ENCODE peak calls at places on chromosomes 6 and 20, in nine cellular contexts. Q is HAP-1; K is CD8-positive, alpha-beta memory T cell; E is hepatocyte; C is NT2/D1; M is adipocyte; I is stomach; S is tibial nerve; L is CD4-positive, alpha-beta memory T cell. J is an unnamed sample. For H3K36me3 and H3K4me1, the result is how much of the 10 kb centered on the place peaks cover.

GRCh38 chr6:146670161-146670560 is 71.4 kb downstream of the ADGB start:
- DNase-seq in L (no peak), K (no peak), M (no peak), I (no peak), S (no peak), Q (no peak), C (no peak), E (no peak), J (no peak)

GRCh38 chr6:103036846-103037245 is 1643.3 kb downstream of the GRIK2 start:
- DNase-seq in K (no peak), I (no peak), S (no peak), Q (no peak), L (no peak), E (no peak), C (no peak), M (no peak), J (no peak)

GRCh38 chr20:58480455-58481356 is 34.5 kb downstream of the APCDD1L start:
- DNase-seq in I (no peak), S (no peak), Q (no peak), C (no peak), K (no peak), M (no peak), E (no peak), L (no peak), J (no peak)

GRCh38 chr6:99790679-99791078 is 184.0 kb downstream of the PRDM13 start:
- DNase-seq in I (no peak), Q (no peak), L (no peak), C (no peak), S (no peak), E (no peak), M (peak), K (no peak), J (no peak)

GRCh38 chr6:167824591-167825041 is 2.1 kb upstream of the AFDN start:
- DNase-seq in I (no peak), K (no peak), S (no peak), C (no peak), L (no peak), E (no peak), M (peak), Q (no peak), J (no peak)

GRCh38 chr6:20564269-20564668 is 30.0 kb downstream of the CDKAL1 start:
- DNase-seq in I (no peak), S (no peak), K (peak), Q (no peak), M (peak), L (no peak), E (no peak), C (no peak), J (no peak)

GRCh38 chr6:37525460-37526357 is 26.0 kb upstream of the CCDC167 start:
- DNase-seq in C (no peak), M (peak), K (no peak), Q (no peak), L (no peak), S (no peak), I (no peak), E (peak), J (no peak)

GRCh38 chr6:13472976-13473645 is 14.3 kb downstream of the GFOD1 start:
- DNase-seq in I (no peak), S (no peak), Q (no peak), C (no peak), K (no peak), M (no peak), E (no peak), L (no peak), J (no peak)

GRCh38 chr20:46400828-46401477 is 5.5 kb downstream of the ELMO2 start:
- DNase-seq in I (no peak), C (no peak), S (no peak), Q (no peak), E (peak), L (peak), K (peak), M (peak), J (no peak)

GRCh38 chr20:58078741-58079522 is 149.5 kb downstream of the ANKRD60 start:
- DNase-seq in M (peak), E (no peak), C (no peak), L (no peak), S (no peak), Q (no peak), I (no peak), K (no peak), J (no peak)

GRCh38 chr6:134016558-134016814 is 35.9 kb downstream of the SLC2A12 start:
- DNase-seq in S (no peak), K (no peak), E (no peak), Q (no peak), L (no peak), C (no peak), I (no peak), M (no peak), J (no peak)

GRCh38 chr6:166989427-166990034 is 9.7 kb upstream of the CEP43 start:
- DNase-seq in I (no peak), M (peak), E (peak), Q (no peak), L (peak), S (no peak), C (no peak), K (peak), J (peak)

GRCh38 chr6:2754396-2754795 is 3.7 kb upstream of the MYLK4 start:
- DNase-seq in I (no peak), Q (no peak), S (no peak), L (no peak), C (no peak), K (no peak), E (no peak), M (no peak), J (no peak)

GRCh38 chr6:144149894-144150672 is at the start of gene STX11:
- DNase-seq in S (peak), E (peak), M (peak), Q (peak), L (peak), K (peak), C (no peak), I (peak), J (peak)

GRCh38 chr6:140319209-140319608 is 944.8 kb upstream of the CITED2 start:
- DNase-seq in L (no peak), E (peak), C (no peak), S (no peak), M (peak), I (no peak), K (no peak), Q (peak), J (no peak)

GRCh38 chr6:111583986-111584385 is 21.7 kb downstream of the TRAF3IP2 start:
- DNase-seq in E (no peak), S (no peak), I (no peak), Q (no peak), L (no peak), C (no peak), K (no peak), M (no peak), J (no peak)

GRCh38 chr6:157307661-157308060 is 15.7 kb downstream of the TMEM242 start:
- DNase-seq in C (no peak), E (no peak), K (no peak), S (no peak), M (no peak), I (no peak), Q (no peak), L (no peak), J (no peak)

GRCh38 chr6:49582529-49582928 is 32.1 kb downstream of the C6orf141 start:
- DNase-seq in K (no peak), C (no peak), I (no peak), E (no peak), L (no peak), M (no peak), S (no peak), Q (no peak), J (no peak)

GRCh38 chr6:157597461-157598312 is 216.7 kb downstream of the ZDHHC14 start:
- DNase-seq in C (no peak), L (no peak), Q (peak), M (peak), E (peak), I (peak), S (peak), K (no peak), J (peak)

DNA sequence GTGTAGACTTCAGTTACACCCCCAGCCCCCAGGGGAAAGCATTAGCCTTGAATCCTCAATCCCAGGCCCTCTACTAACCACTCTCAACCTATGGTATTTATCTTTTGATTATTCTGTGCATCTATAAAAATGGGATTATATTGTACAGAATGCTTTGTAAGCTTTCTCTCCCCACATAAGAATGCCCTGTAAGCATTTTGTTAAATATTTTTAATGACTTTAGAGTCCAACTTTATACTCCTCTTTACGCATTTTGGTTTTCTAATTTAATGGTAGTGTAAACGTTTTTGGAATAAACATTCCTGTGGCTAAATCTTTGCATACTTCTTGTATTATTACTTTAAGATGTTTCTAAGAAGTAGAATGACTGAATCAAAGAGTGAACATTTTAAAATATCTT is 35.4 kb downstream of the FBXO9 start:
- DNase-seq in Q (peak), C (no peak), S (no peak), K (no peak), L (no peak), E (no peak), I (no peak), M (peak), J (no peak)
- H3K36me3 ChIP-seq in Q (under half), C (under half), S (under half), K (under half), L (under half), E (under half), I (half or more), M (half or more), J (under half)

GRCh38 chr20:11459090-11459877 is 458.4 kb upstream of the BTBD3 start:
- DNase-seq in L (no peak), E (no peak), K (no peak), S (no peak), I (no peak), C (no peak), M (peak), Q (no peak), J (no peak)

GRCh38 chr20:11452326-11452725 is 465.4 kb upstream of the BTBD3 start:
- DNase-seq in I (no peak), C (no peak), E (no peak), Q (no peak), M (peak), S (no peak), L (no peak), K (no peak), J (no peak)

GRCh38 chr20:11454966-11455799 is 462.5 kb upstream of the BTBD3 start:
- DNase-seq in L (no peak), S (no peak), Q (peak), C (no peak), E (peak), M (peak), K (no peak), I (no peak), J (no peak)

GRCh38 chr20:11453430-11453829 is 464.3 kb upstream of the BTBD3 start:
- DNase-seq in L (no peak), M (peak), K (no peak), Q (no peak), S (no peak), E (no peak), I (no peak), C (no peak), J (no peak)

GRCh38 chr20:11457476-11457875 is 460.2 kb upstream of the BTBD3 start:
- DNase-seq in I (no peak), L (no peak), Q (no peak), E (no peak), S (no peak), C (no peak), K (no peak), M (no peak), J (no peak)
- H3K4me1 ChIP-seq in I (under half), L (under half), Q (under half), E (under half), S (under half), C (under half), K (under half), M (under half), J (under half)

GRCh38 chr6:107110200-107110599 is 5.1 kb downstream of the BEND3 start:
- DNase-seq in E (no peak), I (no peak), M (no peak), C (no peak), L (no peak), S (no peak), Q (no peak), K (no peak), J (no peak)
- H3K36me3 ChIP-seq in E (under half), I (under half), M (under half), C (under half), L (under half), S (under half), Q (under half), K (under half), J (under half)

DNA sequence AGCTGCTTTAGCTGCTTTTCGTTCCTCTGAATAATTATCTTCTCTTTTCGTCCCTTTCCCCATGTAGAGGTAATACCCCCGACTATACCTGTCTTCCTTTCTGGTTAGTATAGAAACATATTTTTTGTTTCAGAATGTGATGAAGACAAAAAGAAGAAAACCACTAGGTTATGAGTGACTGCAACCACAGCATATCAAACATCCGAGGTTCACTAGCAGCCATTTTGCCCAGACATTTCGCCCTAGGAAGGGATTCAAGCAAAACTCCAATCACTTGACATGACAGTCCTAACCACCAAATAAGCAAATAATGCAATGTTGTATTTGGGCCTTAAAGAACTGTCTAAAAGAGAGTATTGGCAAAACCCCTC is 9.4 kb downstream of the SNX5 start:
- DNase-seq in E (no peak), Q (no peak), S (no peak), M (no peak), K (no peak), I (no peak), C (no peak), L (no peak), J (no peak)
- H3K4me1 ChIP-seq in E (half or more), Q (under half), S (half or more), M (half or more), K (half or more), I (half or more), C (under half), L (half or more), J (under half)

GRCh38 chr6:84003140-84003539 is 30.4 kb upstream of the MRAP2 start:
- DNase-seq in E (no peak), Q (no peak), K (no peak), C (no peak), S (no peak), M (no peak), L (no peak), I (no peak), J (no peak)

GRCh38 chr6:84002226-84002625 is 31.3 kb upstream of the MRAP2 start:
- DNase-seq in I (no peak), Q (no peak), M (no peak), S (no peak), E (no peak), L (no peak), C (no peak), K (no peak), J (no peak)

GRCh38 chr6:84001119-84001518 is 32.5 kb upstream of the MRAP2 start:
- DNase-seq in I (no peak), Q (no peak), C (no peak), L (no peak), K (no peak), M (no peak), E (no peak), S (no peak), J (no peak)

DNA sequence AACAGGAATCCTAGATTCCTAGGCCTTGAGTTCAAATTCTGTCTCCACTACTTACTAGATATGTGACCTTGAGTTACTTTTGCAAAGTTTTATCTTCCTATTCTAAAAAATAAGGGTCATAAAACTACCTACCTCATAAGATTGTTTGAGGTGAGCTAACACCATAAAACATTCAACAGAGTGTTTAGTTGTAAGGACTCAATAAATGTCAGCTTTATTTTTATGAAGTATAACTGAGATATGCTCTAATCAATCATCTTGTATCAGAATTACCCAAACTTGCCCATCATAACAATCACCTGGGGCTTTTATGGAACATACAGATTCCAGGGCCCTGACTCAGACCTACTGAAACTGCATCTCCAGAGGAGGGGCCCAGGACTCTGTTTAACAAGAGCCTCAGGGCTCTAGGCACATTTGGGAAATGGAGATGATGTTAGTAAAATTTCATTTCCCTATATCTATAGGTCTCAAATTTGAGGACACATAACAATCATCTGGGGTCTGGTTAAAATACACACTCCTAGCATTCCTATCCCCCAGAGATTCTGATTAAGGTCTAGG is 35.5 kb upstream of the MRAP2 start:
- DNase-seq in L (no peak), I (no peak), E (no peak), K (no peak), S (no peak), C (no peak), M (no peak), Q (no peak), J (no peak)
- H3K36me3 ChIP-seq in L (under half), I (under half), E (under half), K (under half), S (under half), C (under half), M (under half), Q (under half), J (under half)

GRCh38 chr6:108580645-108581044 is 19.9 kb downstream of the FOXO3 start:
- DNase-seq in Q (peak), I (no peak), E (no peak), S (no peak), L (no peak), K (no peak), M (no peak), C (no peak), J (no peak)

GRCh38 chr6:108581932-108582500 is 21.3 kb downstream of the FOXO3 start:
- DNase-seq in S (no peak), E (no peak), C (no peak), Q (no peak), K (no peak), M (no peak), L (no peak), I (no peak), J (no peak)

GRCh38 chr6:108578595-108579038 is 17.9 kb downstream of the FOXO3 start:
- DNase-seq in M (peak), I (no peak), C (no peak), K (no peak), S (no peak), E (peak), L (no peak), Q (no peak), J (no peak)

GRCh38 chr6:108582618-108583017 is 21.9 kb downstream of the FOXO3 start:
- DNase-seq in C (no peak), S (no peak), I (no peak), K (no peak), E (no peak), Q (no peak), L (no peak), M (no peak), J (no peak)

DNA sequence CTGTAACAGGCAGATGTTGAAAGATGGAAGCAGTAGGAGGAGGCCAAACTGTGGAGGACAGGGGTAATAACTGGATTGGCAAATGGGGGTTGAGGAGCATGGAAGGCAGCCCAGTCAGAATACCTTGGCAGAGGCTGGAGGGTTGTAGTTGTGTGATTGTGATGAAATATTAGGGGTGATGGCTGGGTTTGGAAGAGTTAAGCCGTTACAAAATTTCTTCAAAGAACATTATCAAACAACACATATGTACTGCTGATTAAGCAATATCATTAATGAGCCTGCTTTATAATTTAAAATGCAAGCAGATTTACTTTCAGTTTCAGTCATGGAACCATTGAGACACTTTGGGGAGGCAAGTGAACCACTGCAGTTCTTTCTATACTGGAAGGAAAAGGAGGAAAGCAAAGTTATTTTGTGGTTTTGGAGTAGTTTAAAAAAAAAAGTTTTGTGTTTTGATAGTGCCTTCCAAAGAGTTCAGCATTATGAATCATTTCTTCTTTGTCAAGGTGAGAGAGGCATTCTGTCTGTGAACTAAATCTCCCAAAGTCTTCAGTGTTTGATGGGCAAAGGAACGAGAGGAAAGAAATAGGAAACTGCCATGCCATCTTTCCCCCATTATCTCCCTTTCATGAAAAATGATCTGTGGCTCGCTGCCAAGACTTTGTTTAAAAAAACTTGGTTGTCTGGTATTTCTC is 20.7 kb downstream of the FOXO3 start:
- DNase-seq in L (peak), I (no peak), M (peak), E (peak), S (peak), K (no peak), Q (no peak), C (no peak), J (peak)
- H3K4me1 ChIP-seq in L (half or more), I (half or more), M (half or more), E (half or more), S (half or more), K (under half), Q (under half), C (under half), J (under half)

GRCh38 chr6:57190140-57190539 is 18.0 kb downstream of the BAG2 start:
- DNase-seq in L (no peak), M (peak), C (no peak), K (no peak), I (no peak), E (peak), S (no peak), Q (no peak), J (no peak)
- H3K36me3 ChIP-seq in L (under half), M (under half), C (under half), K (under half), I (under half), E (under half), S (under half), Q (under half), J (under half)

GRCh38 chr20:32035398-32035852 is 16.6 kb upstream of the HCK start:
- DNase-seq in E (no peak), M (no peak), Q (no peak), K (no peak), S (no peak), I (no peak), L (no peak), C (no peak), J (no peak)
- H3K4me1 ChIP-seq in E (under half), M (under half), Q (under half), K (under half), S (under half), I (under half), L (under half), C (under half), J (under half)